ENCODE peak calls at places on chromosomes 13 and 19, in ten cellular contexts. One of them, this sample, is unnamed.

GRCh38 chr19:45645631-45646344 is 6.6 kb upstream of the EML2 start:
- DNase-seq in fibroblast of lung: peak; percentile 82
- DNase-seq in fibroblast of mammary gland: peak; percentile 74
- DNase-seq in GM23338: peak; percentile 98
- DNase-seq in astrocyte: peak; percentile 72
- DNase-seq in tibial artery: peak; percentile 55
- DNase-seq in cardiac muscle cell: peak; percentile 98
- DNase-seq in neural progenitor cell: peak; percentile 91
- DNase-seq in dorsolateral prefrontal cortex: peak; percentile 96
- DNase-seq in A673: peak; percentile 97
- DNase-seq in this sample: peak; percentile 77

GRCh38 chr19:18951721-18952281 is 10.8 kb upstream of the HOMER3 start:
- DNase-seq in dorsolateral prefrontal cortex: no peak
- DNase-seq in astrocyte: no peak
- DNase-seq in neural progenitor cell: no peak
- DNase-seq in A673: no peak
- DNase-seq in tibial artery: no peak
- DNase-seq in GM23338: no peak
- DNase-seq in cardiac muscle cell: no peak
- DNase-seq in fibroblast of mammary gland: peak; percentile 62
- DNase-seq in fibroblast of lung: no peak
- DNase-seq in this sample: no peak

GRCh38 chr19:2567580-2567979 is 91.7 kb downstream of the GADD45B start:
- DNase-seq in fibroblast of lung: no peak
- DNase-seq in neural progenitor cell: no peak
- DNase-seq in A673: no peak
- DNase-seq in cardiac muscle cell: no peak
- DNase-seq in fibroblast of mammary gland: no peak
- DNase-seq in astrocyte: no peak
- DNase-seq in GM23338: no peak
- DNase-seq in tibial artery: peak; percentile 82
- DNase-seq in dorsolateral prefrontal cortex: no peak
- DNase-seq in this sample: no peak

GRCh38 chr19:57406516-57407123 is 4.3 kb upstream of the ZNF17 start:
- DNase-seq in fibroblast of mammary gland: peak; percentile 45
- DNase-seq in neural progenitor cell: peak; percentile 85
- DNase-seq in tibial artery: no peak
- DNase-seq in cardiac muscle cell: peak; percentile 69
- DNase-seq in astrocyte: no peak
- DNase-seq in fibroblast of lung: peak; percentile 16
- DNase-seq in dorsolateral prefrontal cortex: peak; percentile 56
- DNase-seq in GM23338: peak; percentile 93
- DNase-seq in A673: peak; percentile 70
- DNase-seq in this sample: peak; percentile 75

GRCh38 chr19:54164369-54165068 is 5.0 kb upstream of the LENG1 start:
- DNase-seq in A673: peak; percentile 26
- DNase-seq in fibroblast of mammary gland: no peak
- DNase-seq in neural progenitor cell: peak; percentile 71
- DNase-seq in cardiac muscle cell: peak; percentile 59
- DNase-seq in GM23338: peak; percentile 97
- DNase-seq in fibroblast of lung: peak; percentile 60
- DNase-seq in dorsolateral prefrontal cortex: no peak
- DNase-seq in tibial artery: peak; percentile 55
- DNase-seq in astrocyte: peak; percentile 25
- DNase-seq in this sample: peak; percentile 65

GRCh38 chr13:110233682-110234280 is 73.2 kb downstream of the COL4A1 start:
- DNase-seq in fibroblast of lung: no peak
- DNase-seq in A673: no peak
- DNase-seq in neural progenitor cell: no peak
- DNase-seq in astrocyte: no peak
- DNase-seq in tibial artery: no peak
- DNase-seq in fibroblast of mammary gland: peak; percentile 62
- DNase-seq in dorsolateral prefrontal cortex: no peak
- DNase-seq in GM23338: no peak
- DNase-seq in cardiac muscle cell: no peak
- DNase-seq in this sample: no peak

GRCh38 chr13:101303512-101303911 is 112.8 kb downstream of the NALCN start:
- DNase-seq in cardiac muscle cell: no peak
- DNase-seq in fibroblast of lung: no peak
- DNase-seq in GM23338: no peak
- DNase-seq in astrocyte: no peak
- DNase-seq in dorsolateral prefrontal cortex: peak; percentile 13
- DNase-seq in tibial artery: peak; percentile 45
- DNase-seq in fibroblast of mammary gland: peak; percentile 17
- DNase-seq in A673: no peak
- DNase-seq in neural progenitor cell: no peak
- DNase-seq in this sample: no peak

GRCh38 chr19:4970558-4971423 is 1.9 kb downstream of the KDM4B start:
- DNase-seq in fibroblast of lung: no peak
- DNase-seq in tibial artery: no peak
- DNase-seq in GM23338: peak; percentile 40
- DNase-seq in astrocyte: no peak
- DNase-seq in dorsolateral prefrontal cortex: peak; percentile 15
- DNase-seq in cardiac muscle cell: peak; percentile 26
- DNase-seq in fibroblast of mammary gland: peak; percentile 28
- DNase-seq in A673: peak; percentile 26
- DNase-seq in neural progenitor cell: peak; percentile 65
- DNase-seq in this sample: no peak

GRCh38 chr13:81171065-81171647 is 830.2 kb upstream of the SPRY2 start:
- DNase-seq in astrocyte: no peak
- DNase-seq in fibroblast of mammary gland: peak; percentile 15
- DNase-seq in fibroblast of lung: peak; percentile 3
- DNase-seq in A673: peak; percentile 44
- DNase-seq in dorsolateral prefrontal cortex: no peak
- DNase-seq in cardiac muscle cell: peak; percentile 32
- DNase-seq in neural progenitor cell: peak; percentile 18
- DNase-seq in GM23338: peak; percentile 48
- DNase-seq in tibial artery: no peak
- DNase-seq in this sample: no peak

GRCh38 chr13:44096906-44097305 is 217.2 kb downstream of the LACC1 start:
- DNase-seq in cardiac muscle cell: no peak
- DNase-seq in astrocyte: no peak
- DNase-seq in A673: no peak
- DNase-seq in GM23338: no peak
- DNase-seq in neural progenitor cell: no peak
- DNase-seq in fibroblast of mammary gland: no peak
- DNase-seq in fibroblast of lung: no peak
- DNase-seq in tibial artery: no peak
- DNase-seq in dorsolateral prefrontal cortex: no peak
- DNase-seq in this sample: no peak

GRCh38 chr19:50428768-50429463 is 3.8 kb upstream of the MYBPC2 start:
- DNase-seq in A673: no peak
- DNase-seq in fibroblast of lung: no peak
- DNase-seq in cardiac muscle cell: no peak
- DNase-seq in astrocyte: no peak
- DNase-seq in tibial artery: no peak
- DNase-seq in dorsolateral prefrontal cortex: no peak
- DNase-seq in fibroblast of mammary gland: no peak
- DNase-seq in GM23338: no peak
- DNase-seq in neural progenitor cell: no peak
- DNase-seq in this sample: no peak

GRCh38 chr13:103324641-103325040 is 258.4 kb upstream of the SLC10A2 start:
- DNase-seq in neural progenitor cell: no peak
- DNase-seq in tibial artery: no peak
- DNase-seq in fibroblast of lung: no peak
- DNase-seq in cardiac muscle cell: no peak
- DNase-seq in A673: no peak
- DNase-seq in dorsolateral prefrontal cortex: no peak
- DNase-seq in GM23338: no peak
- DNase-seq in astrocyte: no peak
- DNase-seq in fibroblast of mammary gland: no peak
- DNase-seq in this sample: no peak

GRCh38 chr13:81025091-81025490 is 684.2 kb upstream of the SPRY2 start:
- DNase-seq in fibroblast of mammary gland: no peak
- DNase-seq in astrocyte: no peak
- DNase-seq in tibial artery: no peak
- DNase-seq in dorsolateral prefrontal cortex: no peak
- DNase-seq in fibroblast of lung: no peak
- DNase-seq in GM23338: no peak
- DNase-seq in neural progenitor cell: no peak
- DNase-seq in A673: no peak
- DNase-seq in cardiac muscle cell: no peak
- DNase-seq in this sample: no peak

GRCh38 chr13:112131740-112132113 is 64.8 kb downstream of the SOX1 start:
- DNase-seq in neural progenitor cell: no peak
- DNase-seq in cardiac muscle cell: no peak
- DNase-seq in fibroblast of lung: no peak
- DNase-seq in A673: peak; percentile 47
- DNase-seq in dorsolateral prefrontal cortex: no peak
- DNase-seq in tibial artery: no peak
- DNase-seq in astrocyte: no peak
- DNase-seq in fibroblast of mammary gland: no peak
- DNase-seq in GM23338: no peak
- DNase-seq in this sample: no peak

GRCh38 chr19:42199440-42200115 is 17.9 kb downstream of the DEDD2 start:
- DNase-seq in fibroblast of mammary gland: no peak
- DNase-seq in cardiac muscle cell: no peak
- DNase-seq in GM23338: peak; percentile 61
- DNase-seq in fibroblast of lung: no peak
- DNase-seq in tibial artery: peak; percentile 55
- DNase-seq in A673: no peak
- DNase-seq in neural progenitor cell: no peak
- DNase-seq in astrocyte: no peak
- DNase-seq in dorsolateral prefrontal cortex: no peak
- DNase-seq in this sample: no peak

GRCh38 chr13:57418067-57418677 is 213.4 kb upstream of the PCDH17 start:
- DNase-seq in dorsolateral prefrontal cortex: no peak
- DNase-seq in fibroblast of lung: no peak
- DNase-seq in astrocyte: no peak
- DNase-seq in fibroblast of mammary gland: no peak
- DNase-seq in neural progenitor cell: no peak
- DNase-seq in cardiac muscle cell: no peak
- DNase-seq in A673: no peak
- DNase-seq in tibial artery: no peak
- DNase-seq in GM23338: no peak
- DNase-seq in this sample: no peak
- TF ChIP-seq CTCF in dorsolateral prefrontal cortex: no peak
- TF ChIP-seq CTCF in fibroblast of lung: no peak
- TF ChIP-seq CTCF in astrocyte: no peak
- TF ChIP-seq CTCF in fibroblast of mammary gland: no peak
- TF ChIP-seq CTCF in neural progenitor cell: no peak
- TF ChIP-seq CTCF in cardiac muscle cell: no peak
- TF ChIP-seq CTCF in A673: no peak
- TF ChIP-seq CTCF in tibial artery: no peak
- TF ChIP-seq CTCF in GM23338: no peak
- TF ChIP-seq CTCF in this sample: no peak

DNA sequence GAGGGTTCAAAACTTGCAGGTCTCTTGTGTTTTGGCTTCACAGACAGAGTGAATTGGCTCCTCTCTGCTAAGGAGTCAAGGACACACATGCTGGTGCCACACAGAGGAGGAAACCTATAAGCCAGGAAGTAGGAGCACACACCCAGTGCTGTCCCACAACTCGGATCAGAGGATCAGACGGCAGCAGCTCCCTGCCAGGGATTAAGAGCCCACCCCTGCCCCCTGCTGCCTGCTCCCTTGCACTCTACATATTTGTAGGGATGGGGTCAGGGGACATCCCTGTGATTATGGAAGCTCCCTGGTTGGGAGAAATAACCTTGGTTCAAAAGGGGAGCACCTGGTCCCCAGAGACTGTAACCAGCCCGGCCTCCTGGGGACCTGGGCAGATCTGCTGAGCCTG is 77.5 kb upstream of the CLDN10 start:
- DNase-seq in astrocyte: no peak
- DNase-seq in neural progenitor cell: peak; percentile 35
- DNase-seq in A673: no peak
- DNase-seq in GM23338: peak; percentile 33
- DNase-seq in tibial artery: no peak
- DNase-seq in fibroblast of lung: no peak
- DNase-seq in dorsolateral prefrontal cortex: no peak
- DNase-seq in fibroblast of mammary gland: no peak
- DNase-seq in cardiac muscle cell: no peak
- DNase-seq in this sample: peak; percentile 9
- TF ChIP-seq CTCF in astrocyte: no peak
- TF ChIP-seq CTCF in neural progenitor cell: peak; percentile 17
- TF ChIP-seq CTCF in A673: no peak
- TF ChIP-seq CTCF in GM23338: peak; percentile 35
- TF ChIP-seq CTCF in tibial artery: no peak
- TF ChIP-seq CTCF in fibroblast of lung: no peak
- TF ChIP-seq CTCF in dorsolateral prefrontal cortex: no peak
- TF ChIP-seq CTCF in fibroblast of mammary gland: no peak
- TF ChIP-seq CTCF in cardiac muscle cell: no peak
- TF ChIP-seq CTCF in this sample: no peak

DNA sequence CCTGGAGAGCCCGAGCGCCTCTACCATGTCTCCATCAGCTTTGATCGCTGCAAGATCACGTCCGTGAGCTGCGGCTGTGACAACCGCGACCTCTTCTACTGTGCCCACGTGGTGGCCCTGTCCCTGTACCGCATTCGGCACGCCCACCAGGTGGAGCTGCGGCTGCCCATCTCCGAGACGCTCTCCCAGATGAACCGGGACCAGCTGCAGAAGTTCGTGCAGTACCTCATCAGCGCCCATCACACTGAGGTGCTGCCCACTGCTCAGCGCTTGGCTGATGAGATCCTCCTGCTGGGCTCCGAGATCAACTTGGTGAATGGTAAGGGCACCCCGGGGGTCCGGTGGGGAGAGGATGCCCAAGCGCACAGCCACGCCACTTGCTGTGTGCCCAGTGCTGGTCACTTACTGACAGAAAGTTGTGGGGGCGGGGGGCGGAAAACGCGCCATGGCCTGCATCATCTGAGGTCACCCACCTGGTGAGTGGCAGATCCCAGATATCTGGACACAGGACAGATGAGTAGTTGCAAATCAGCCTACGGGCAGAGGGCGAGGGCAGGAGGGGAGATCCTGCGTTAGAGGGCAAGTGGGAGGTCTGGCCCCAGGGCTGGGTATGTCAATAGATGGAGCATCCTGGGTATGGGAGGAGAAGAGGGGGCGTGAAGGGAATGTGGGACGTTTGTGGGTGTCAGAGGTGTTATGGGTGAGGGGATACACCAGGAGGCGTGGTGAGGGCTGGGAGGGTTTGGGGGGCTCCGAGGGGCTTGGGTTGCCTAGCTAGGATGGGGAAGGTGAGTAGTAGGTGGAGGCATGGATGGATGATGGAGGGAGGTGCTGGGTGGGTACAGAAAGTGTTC is 9.8 kb downstream of the ZSWIM4 start:
- DNase-seq in fibroblast of mammary gland: no peak
- DNase-seq in tibial artery: no peak
- DNase-seq in fibroblast of lung: no peak
- DNase-seq in dorsolateral prefrontal cortex: no peak
- DNase-seq in cardiac muscle cell: no peak
- DNase-seq in neural progenitor cell: peak; percentile 76
- DNase-seq in GM23338: peak; percentile 89
- DNase-seq in astrocyte: no peak
- DNase-seq in A673: peak; percentile 52
- DNase-seq in this sample: peak; percentile 50
- TF ChIP-seq CTCF in fibroblast of mammary gland: no peak
- TF ChIP-seq CTCF in tibial artery: peak; percentile 35
- TF ChIP-seq CTCF in fibroblast of lung: peak; percentile 21
- TF ChIP-seq CTCF in dorsolateral prefrontal cortex: peak; percentile 58
- TF ChIP-seq CTCF in cardiac muscle cell: peak; percentile 32
- TF ChIP-seq CTCF in neural progenitor cell: peak; percentile 66
- TF ChIP-seq CTCF in GM23338: peak; percentile 91
- TF ChIP-seq CTCF in astrocyte: no peak
- TF ChIP-seq CTCF in A673: peak; percentile 63
- TF ChIP-seq CTCF in this sample: peak; percentile 36

DNA sequence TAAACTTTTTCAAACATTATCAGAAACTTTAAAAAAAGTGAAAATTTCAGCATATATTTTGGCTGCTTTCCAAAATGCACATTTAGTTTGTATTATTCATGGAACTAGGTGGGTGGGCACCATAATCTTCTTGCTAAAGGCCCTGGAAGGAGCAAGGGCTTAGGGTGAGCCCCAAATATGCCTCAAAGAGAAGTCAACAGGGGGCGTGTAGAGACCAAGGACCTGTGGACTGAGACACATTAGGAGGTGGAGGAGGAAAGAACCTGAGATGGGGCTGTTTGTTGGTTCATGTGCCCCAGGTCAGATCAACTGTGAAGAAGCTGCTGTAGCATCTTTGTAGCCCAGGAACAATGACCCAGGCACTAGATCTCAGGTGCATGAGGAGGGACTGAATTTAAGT is 79.6 kb upstream of the OLFM4 start:
- DNase-seq in cardiac muscle cell: no peak
- DNase-seq in fibroblast of mammary gland: no peak
- DNase-seq in GM23338: no peak
- DNase-seq in astrocyte: no peak
- DNase-seq in neural progenitor cell: no peak
- DNase-seq in tibial artery: no peak
- DNase-seq in A673: no peak
- DNase-seq in fibroblast of lung: no peak
- DNase-seq in dorsolateral prefrontal cortex: no peak
- DNase-seq in this sample: no peak
- TF ChIP-seq CTCF in cardiac muscle cell: no peak
- TF ChIP-seq CTCF in fibroblast of mammary gland: no peak
- TF ChIP-seq CTCF in GM23338: peak; percentile 54
- TF ChIP-seq CTCF in astrocyte: no peak
- TF ChIP-seq CTCF in neural progenitor cell: no peak
- TF ChIP-seq CTCF in tibial artery: no peak
- TF ChIP-seq CTCF in A673: no peak
- TF ChIP-seq CTCF in fibroblast of lung: no peak
- TF ChIP-seq CTCF in dorsolateral prefrontal cortex: no peak
- TF ChIP-seq CTCF in this sample: no peak